ENCODE peak calls at places on chromosomes 6 and 20, in five cellular contexts. One of them, this sample, is unnamed.
A peak's percentile ranks its signal among the peaks of the same experiment; 100 is the strongest.

GRCh38 chr6:138454976-138455706 is 44.2 kb downstream of the NHSL1 start:
- DNase-seq in GM23248: peak; percentile 32
- DNase-seq in heart left ventricle: no peak
- DNase-seq in tibial artery: no peak
- DNase-seq in gastrocnemius medialis: no peak
- DNase-seq in this sample: peak; percentile 94

GRCh38 chr20:19022791-19023448 is 189.5 kb upstream of the SLC24A3 start:
- DNase-seq in heart left ventricle: no peak
- DNase-seq in gastrocnemius medialis: no peak
- DNase-seq in tibial artery: no peak
- DNase-seq in GM23248: no peak
- DNase-seq in this sample: no peak

GRCh38 chr6:158568549-158568948 is 8.7 kb downstream of the TMEM181 start:
- DNase-seq in GM23248: no peak
- DNase-seq in tibial artery: no peak
- DNase-seq in heart left ventricle: no peak
- DNase-seq in gastrocnemius medialis: no peak
- DNase-seq in this sample: no peak

GRCh38 chr6:97177905-97178304 is 105.1 kb downstream of the MMS22L start:
- DNase-seq in tibial artery: no peak
- DNase-seq in gastrocnemius medialis: no peak
- DNase-seq in GM23248: peak; percentile 24
- DNase-seq in heart left ventricle: no peak
- DNase-seq in this sample: no peak

GRCh38 chr6:39778581-39779270 is 13.4 kb upstream of the DAAM2 start:
- DNase-seq in tibial artery: no peak
- DNase-seq in GM23248: peak; percentile 67
- DNase-seq in heart left ventricle: no peak
- DNase-seq in gastrocnemius medialis: no peak
- DNase-seq in this sample: no peak

GRCh38 chr20:8432435-8433148 is 300.5 kb downstream of the PLCB1 start:
- DNase-seq in heart left ventricle: no peak
- DNase-seq in GM23248: no peak
- DNase-seq in tibial artery: no peak
- DNase-seq in gastrocnemius medialis: no peak
- DNase-seq in this sample: no peak

GRCh38 chr6:30411515-30412207 is 66.7 kb downstream of the RPP21 start:
- DNase-seq in gastrocnemius medialis: no peak
- DNase-seq in GM23248: peak; percentile 57
- DNase-seq in heart left ventricle: peak; percentile 56
- DNase-seq in tibial artery: no peak
- DNase-seq in this sample: no peak

GRCh38 chr6:57246307-57246706 is 24.2 kb upstream of the RAB23 start:
- DNase-seq in GM23248: no peak
- DNase-seq in tibial artery: no peak
- DNase-seq in heart left ventricle: no peak
- DNase-seq in gastrocnemius medialis: no peak
- DNase-seq in this sample: no peak

GRCh38 chr6:154343473-154344308 is 12.9 kb downstream of the IPCEF1 start:
- DNase-seq in tibial artery: no peak
- DNase-seq in heart left ventricle: peak; percentile 42
- DNase-seq in GM23248: peak; percentile 79
- DNase-seq in gastrocnemius medialis: no peak
- DNase-seq in this sample: peak; percentile 66

GRCh38 chr6:167393731-167394130 is 68.8 kb downstream of the TTLL2 start:
- DNase-seq in tibial artery: no peak
- DNase-seq in GM23248: no peak
- DNase-seq in heart left ventricle: no peak
- DNase-seq in gastrocnemius medialis: no peak
- DNase-seq in this sample: no peak

GRCh38 chr6:150198532-150198931 is 55.7 kb downstream of the PPP1R14C start:
- DNase-seq in GM23248: no peak
- DNase-seq in heart left ventricle: no peak
- DNase-seq in tibial artery: no peak
- DNase-seq in gastrocnemius medialis: no peak
- DNase-seq in this sample: no peak

GRCh38 chr6:18513253-18513798 is 126.2 kb downstream of the RNF144B start:
- DNase-seq in heart left ventricle: no peak
- DNase-seq in tibial artery: no peak
- DNase-seq in GM23248: no peak
- DNase-seq in gastrocnemius medialis: no peak
- DNase-seq in this sample: no peak

GRCh38 chr6:52399511-52400315 is 20.4 kb upstream of the EFHC1 start:
- DNase-seq in GM23248: peak; percentile 83
- DNase-seq in gastrocnemius medialis: no peak
- DNase-seq in heart left ventricle: no peak
- DNase-seq in tibial artery: no peak
- DNase-seq in this sample: peak; percentile 76
- H3K27ac ChIP-seq in GM23248: no peak overlapping the region
- H3K27ac ChIP-seq in gastrocnemius medialis: no peak overlapping the region
- H3K27ac ChIP-seq in heart left ventricle: no peak overlapping the region
- H3K27ac ChIP-seq in tibial artery: no peak overlapping the region
- H3K27ac ChIP-seq in this sample: no peak overlapping the region

GRCh38 chr6:111541720-111542065 is 58.7 kb upstream of the REV3L start:
- DNase-seq in tibial artery: no peak
- DNase-seq in GM23248: no peak
- DNase-seq in gastrocnemius medialis: no peak
- DNase-seq in heart left ventricle: no peak
- DNase-seq in this sample: no peak

GRCh38 chr6:111536888-111537287 is 53.9 kb upstream of the REV3L start:
- DNase-seq in GM23248: no peak
- DNase-seq in tibial artery: peak; percentile 42
- DNase-seq in gastrocnemius medialis: no peak
- DNase-seq in heart left ventricle: no peak
- DNase-seq in this sample: no peak

GRCh38 chr6:111543913-111544435 is 61.0 kb upstream of the REV3L start:
- DNase-seq in tibial artery: no peak
- DNase-seq in GM23248: no peak
- DNase-seq in heart left ventricle: no peak
- DNase-seq in gastrocnemius medialis: no peak
- DNase-seq in this sample: no peak

DNA sequence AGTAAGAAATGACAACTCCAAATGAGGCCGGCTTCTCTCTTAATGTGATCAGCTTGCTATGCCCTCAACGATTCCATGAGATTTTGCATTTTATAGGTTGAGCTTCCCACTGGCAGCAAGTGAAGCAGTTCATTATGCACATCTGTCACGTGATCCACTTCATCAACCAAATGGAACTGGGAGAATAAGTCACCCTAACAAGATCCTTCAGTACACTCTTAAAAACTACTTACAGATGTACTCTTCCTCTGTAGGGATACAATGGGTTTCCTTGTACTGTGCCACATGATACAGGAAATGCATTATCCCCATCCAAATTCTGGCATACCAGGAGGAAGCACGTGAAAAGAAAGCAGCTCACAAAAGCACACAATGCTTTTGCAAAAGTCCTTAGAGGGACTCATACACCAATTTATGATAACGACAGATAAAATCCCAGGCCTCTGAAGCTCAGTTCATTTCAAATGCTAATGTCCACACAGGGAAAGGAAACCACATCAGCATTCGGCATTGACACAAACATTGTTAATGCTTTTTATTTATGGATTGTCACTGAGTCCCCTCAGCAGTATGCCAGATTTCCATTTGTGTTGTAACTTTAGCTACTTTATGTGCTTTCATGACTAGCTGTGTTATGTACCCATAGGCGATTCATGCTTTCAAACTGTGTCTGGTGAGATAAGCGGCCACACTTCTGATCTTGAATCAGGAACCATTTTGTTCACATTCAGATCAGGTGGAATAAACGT is 58.1 kb upstream of the REV3L start:
- DNase-seq in heart left ventricle: no peak
- DNase-seq in GM23248: no peak
- DNase-seq in tibial artery: no peak
- DNase-seq in gastrocnemius medialis: no peak
- DNase-seq in this sample: no peak
- H3K27ac ChIP-seq in heart left ventricle: peak overlapping the region; percentile 17
- H3K27ac ChIP-seq in GM23248: no peak overlapping the region
- H3K27ac ChIP-seq in tibial artery: no peak overlapping the region
- H3K27ac ChIP-seq in gastrocnemius medialis: peak overlapping the region; percentile 41
- H3K27ac ChIP-seq in this sample: no peak overlapping the region

GRCh38 chr20:12171927-12172581 is 254.4 kb downstream of the BTBD3 start:
- DNase-seq in GM23248: peak; percentile 24
- DNase-seq in heart left ventricle: peak; percentile 26
- DNase-seq in gastrocnemius medialis: no peak
- DNase-seq in tibial artery: no peak
- DNase-seq in this sample: no peak
- H3K27ac ChIP-seq in GM23248: no peak overlapping the region
- H3K27ac ChIP-seq in heart left ventricle: peak overlapping the region; percentile 60
- H3K27ac ChIP-seq in gastrocnemius medialis: no peak overlapping the region
- H3K27ac ChIP-seq in tibial artery: no peak overlapping the region
- H3K27ac ChIP-seq in this sample: no peak overlapping the region

GRCh38 chr20:58905236-58905635 is 52.7 kb downstream of the GNAS start:
- DNase-seq in gastrocnemius medialis: no peak
- DNase-seq in GM23248: peak; percentile 9
- DNase-seq in tibial artery: no peak
- DNase-seq in heart left ventricle: no peak
- DNase-seq in this sample: no peak
- H3K27ac ChIP-seq in gastrocnemius medialis: peak overlapping the region; percentile 95
- H3K27ac ChIP-seq in GM23248: no peak overlapping the region
- H3K27ac ChIP-seq in tibial artery: peak overlapping the region; percentile 6
- H3K27ac ChIP-seq in heart left ventricle: peak overlapping the region; percentile 9
- H3K27ac ChIP-seq in this sample: no peak overlapping the region

DNA sequence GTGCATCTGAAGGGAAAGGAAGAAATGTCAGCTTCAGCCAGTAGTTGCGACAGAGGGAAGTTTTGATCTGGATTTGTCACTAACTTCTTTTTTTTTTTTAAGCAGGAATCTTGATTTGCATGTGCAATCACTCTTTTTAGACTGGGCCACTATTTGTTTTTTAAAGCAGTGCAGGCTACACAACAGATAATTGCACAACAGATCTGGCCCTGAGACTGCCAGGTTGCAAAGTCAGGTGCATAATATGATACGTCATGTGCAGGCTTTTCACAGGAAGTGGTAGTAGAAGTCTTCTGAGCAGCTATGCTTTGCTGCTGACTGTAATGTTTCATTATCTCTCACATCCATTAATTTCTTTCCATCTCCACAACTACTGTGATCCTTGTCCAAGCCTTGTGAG is 13.5 kb downstream of the PFDN4 start:
- DNase-seq in gastrocnemius medialis: no peak
- DNase-seq in tibial artery: no peak
- DNase-seq in GM23248: no peak
- DNase-seq in heart left ventricle: no peak
- DNase-seq in this sample: no peak
- H3K27ac ChIP-seq in gastrocnemius medialis: no peak overlapping the region
- H3K27ac ChIP-seq in tibial artery: no peak overlapping the region
- H3K27ac ChIP-seq in GM23248: no peak overlapping the region
- H3K27ac ChIP-seq in heart left ventricle: no peak overlapping the region
- H3K27ac ChIP-seq in this sample: no peak overlapping the region

DNA sequence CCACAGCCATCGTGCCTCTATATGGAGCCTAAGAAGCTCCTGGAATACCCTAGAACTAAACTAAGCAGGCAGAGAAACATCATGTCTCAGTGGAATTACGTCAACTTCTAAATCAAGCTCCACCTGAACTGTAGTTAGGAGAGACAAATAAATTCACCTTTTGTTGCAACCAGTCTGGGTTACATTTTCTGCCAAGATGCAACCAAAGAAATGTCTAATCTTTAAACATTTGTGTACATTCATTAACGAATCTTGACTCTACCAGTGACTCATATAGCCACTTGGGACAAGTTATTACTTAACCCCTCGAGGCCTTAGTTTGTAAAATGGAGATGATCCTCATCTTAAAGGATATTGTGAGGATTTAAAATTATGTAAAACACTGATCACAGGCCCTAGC is 8.9 kb downstream of the PTPRK start:
- DNase-seq in heart left ventricle: no peak
- DNase-seq in GM23248: peak; percentile 66
- DNase-seq in gastrocnemius medialis: no peak
- DNase-seq in tibial artery: no peak
- DNase-seq in this sample: peak; percentile 76
- H3K27ac ChIP-seq in heart left ventricle: no peak overlapping the region
- H3K27ac ChIP-seq in GM23248: no peak overlapping the region
- H3K27ac ChIP-seq in gastrocnemius medialis: no peak overlapping the region
- H3K27ac ChIP-seq in tibial artery: no peak overlapping the region
- H3K27ac ChIP-seq in this sample: peak overlapping the region; percentile 91

GRCh38 chr6:26330835-26331808 is 33.9 kb upstream of the BTN3A2 start:
- DNase-seq in tibial artery: no peak
- DNase-seq in gastrocnemius medialis: no peak
- DNase-seq in GM23248: peak; percentile 33
- DNase-seq in heart left ventricle: no peak
- DNase-seq in this sample: no peak
- H3K27ac ChIP-seq in tibial artery: no peak overlapping the region
- H3K27ac ChIP-seq in gastrocnemius medialis: no peak overlapping the region
- H3K27ac ChIP-seq in GM23248: no peak overlapping the region
- H3K27ac ChIP-seq in heart left ventricle: no peak overlapping the region
- H3K27ac ChIP-seq in this sample: no peak overlapping the region

This sample was measured in foreskin keratinocyte.